ENCODE peak calls at places on chromosomes 4 and X, in four cellular contexts. P, T, F and Q are unnamed samples.

GRCh38 chr4:40378619-40379018 is 43.5 kb downstream of the CHRNA9 start:
- DNase-seq in P (no peak), F (no peak), T (no peak), Q (no peak)

GRCh38 chr4:76590847-76591281 is 155.8 kb downstream of the SHROOM3 start:
- DNase-seq in F (no peak), P (no peak), T (no peak), Q (no peak)

GRCh38 chrX:20317873-20318272 is 51.2 kb upstream of the RPS6KA3 start:
- DNase-seq in P (no peak), T (no peak), F (no peak), Q (no peak)

GRCh38 chr4:40121515-40121914 is 64.9 kb downstream of the N4BP2 start:
- DNase-seq in T (no peak), P (no peak), F (no peak), Q (peak)

GRCh38 chr4:185016101-185016940 is 2.0 kb upstream of the HELT start:
- DNase-seq in T (no peak), P (no peak), F (no peak), Q (no peak)

GRCh38 chr4:38985363-38986065 is 46.7 kb downstream of the TMEM156 start:
- DNase-seq in P (no peak), F (no peak), T (no peak), Q (no peak)

GRCh38 chr4:14247767-14248166 is 620.2 kb upstream of the BOD1L1 start:
- DNase-seq in P (no peak), F (no peak), T (no peak), Q (no peak)

GRCh38 chr4:80266267-80266901 is at the start of gene FGF5:
- DNase-seq in T (peak), P (no peak), F (no peak), Q (peak)

GRCh38 chrX:16826207-16826606 is 39.9 kb downstream of the TXLNG start:
- DNase-seq in T (no peak), P (no peak), F (no peak), Q (no peak)

GRCh38 chr4:7462509-7462971 is 27.8 kb upstream of the PSAPL1 start:
- DNase-seq in T (no peak), F (no peak), P (no peak), Q (no peak)

GRCh38 chrX:2677764-2678163 is 13.3 kb upstream of the CD99 start:
- DNase-seq in F (no peak), T (peak), P (no peak), Q (no peak)

GRCh38 chr4:138875886-138876608 is 139.5 kb upstream of the NOCT start:
- DNase-seq in P (no peak), T (no peak), F (no peak), Q (no peak)

GRCh38 chrX:50081282-50081955 is 119.4 kb downstream of the AKAP4 start:
- DNase-seq in P (no peak), F (no peak), T (peak), Q (peak)

GRCh38 chrX:53714580-53715335 is 28.2 kb upstream of the HUWE1 start:
- DNase-seq in T (no peak), F (peak), P (peak), Q (peak)

GRCh38 chr4:128461300-128462103 is 173.9 kb upstream of the PGRMC2 start:
- DNase-seq in F (no peak), T (no peak), P (no peak), Q (no peak)

GRCh38 chr4:27276322-27277073 is 415.9 kb downstream of the STIM2 start:
- DNase-seq in P (no peak), F (no peak), T (no peak), Q (no peak)

GRCh38 chrX:69060631-69061408 is 104.4 kb downstream of the PJA1 start:
- DNase-seq in T (peak), P (no peak), F (no peak), Q (no peak)

GRCh38 chrX:24870143-24870542 is 145.6 kb downstream of the ARX start:
- DNase-seq in P (no peak), T (no peak), F (no peak), Q (no peak)

GRCh38 chrX:9390121-9390520 is 74.7 kb upstream of the TBL1X start:
- DNase-seq in T (no peak), F (no peak), P (no peak), Q (no peak)

GRCh38 chrX:17553451-17553850 is 178.5 kb downstream of the NHS start:
- DNase-seq in T (no peak), F (no peak), P (no peak), Q (no peak)

GRCh38 chr4:141102367-141102766 is 30.9 kb downstream of the RNF150 start:
- DNase-seq in F (no peak), P (no peak), T (no peak), Q (no peak)

GRCh38 chrX:40009462-40009851 is 88.3 kb downstream of the BCOR start:
- DNase-seq in F (no peak), P (no peak), T (no peak), Q (no peak)

GRCh38 chr4:80221161-80221560 is 23.9 kb downstream of the PRDM8 start:
- DNase-seq in T (no peak), F (no peak), P (no peak), Q (no peak)

GRCh38 chr4:174835536-174835935 is 6.5 kb upstream of the GLRA3 start:
- DNase-seq in P (no peak), F (no peak), T (no peak), Q (no peak)

GRCh38 chr4:26081795-26082498 is 167.9 kb downstream of the SMIM20 start:
- DNase-seq in F (no peak), P (no peak), T (no peak), Q (no peak)

GRCh38 chrX:6909396-6909795 is 238.1 kb upstream of the STS start:
- DNase-seq in F (no peak), P (peak), T (no peak), Q (no peak)

GRCh38 chr4:30718889-30719252 is 1.3 kb upstream of the PCDH7 start:
- DNase-seq in T (no peak), P (no peak), F (no peak), Q (no peak)
- TF ChIP-seq CTCF in T (peak), P (no peak), F (no peak), Q (no peak)

GRCh38 chr4:186886759-186887158 is 163.1 kb upstream of the FAT1 start:
- DNase-seq in P (no peak), F (no peak), T (no peak), Q (no peak)

GRCh38 chr4:186882293-186882692 is 158.6 kb upstream of the FAT1 start:
- DNase-seq in F (no peak), T (no peak), P (no peak), Q (no peak)

GRCh38 chr4:186887211-186887785 is 163.6 kb upstream of the FAT1 start:
- DNase-seq in T (no peak), P (no peak), F (no peak), Q (no peak)

GRCh38 chr4:186881521-186882220 is 158.0 kb upstream of the FAT1 start:
- DNase-seq in P (no peak), T (no peak), F (no peak), Q (no peak)

GRCh38 chr4:186885289-186885688 is 161.6 kb upstream of the FAT1 start:
- DNase-seq in F (no peak), T (no peak), P (no peak), Q (no peak)
- TF ChIP-seq CTCF in F (no peak), T (no peak), P (no peak), Q (no peak)

GRCh38 chr4:4680243-4680642 is 138.4 kb upstream of the STX18 start:
- DNase-seq in F (no peak), T (no peak), P (no peak), Q (no peak)

GRCh38 chr4:4680758-4681157 is 138.9 kb upstream of the STX18 start:
- DNase-seq in T (no peak), P (no peak), F (no peak), Q (no peak)

GRCh38 chr4:4675051-4675581 is 133.3 kb upstream of the STX18 start:
- DNase-seq in T (no peak), F (no peak), P (no peak), Q (no peak)

GRCh38 chr4:4675636-4676035 is 133.8 kb upstream of the STX18 start:
- DNase-seq in P (no peak), F (no peak), T (no peak), Q (no peak)

DNA sequence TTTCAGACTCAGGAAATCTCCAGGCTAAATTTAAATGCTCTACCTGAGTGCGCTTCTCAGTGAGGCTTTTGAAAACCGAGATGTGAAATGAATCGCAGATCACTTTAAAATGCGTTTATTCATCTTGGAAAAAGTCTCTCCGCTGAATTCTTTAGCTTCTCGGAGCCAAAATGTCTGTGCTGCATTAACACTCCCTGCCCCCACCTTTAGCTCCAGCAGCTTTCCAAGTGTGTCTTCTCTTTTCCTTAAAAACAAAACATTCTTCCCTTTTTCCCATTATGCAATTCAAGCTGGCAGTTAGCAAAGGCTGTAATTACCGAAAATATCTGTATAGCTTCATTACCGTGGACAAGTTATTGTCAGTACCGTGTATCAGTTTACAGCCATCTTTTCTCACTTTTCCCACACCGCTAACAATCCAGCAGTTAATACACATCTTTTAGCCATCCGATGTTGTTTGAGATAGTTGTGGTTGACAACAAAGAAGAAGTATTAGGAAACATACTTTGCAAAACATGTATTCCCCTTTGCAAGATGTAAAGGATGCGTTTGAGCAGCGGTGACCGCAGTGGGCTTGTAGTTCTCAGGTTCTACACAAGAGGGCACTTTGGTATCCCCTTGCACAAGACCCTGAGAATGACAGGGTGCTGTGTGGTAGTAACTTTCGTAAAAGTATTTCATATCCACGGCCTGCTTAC is 136.1 kb upstream of the STX18 start:
- DNase-seq in T (no peak), F (no peak), P (peak), Q (peak)
- TF ChIP-seq CTCF in T (peak), F (no peak), P (peak), Q (peak)

GRCh38 chr4:54677416-54677815 is 19.7 kb downstream of the KIT start:
- DNase-seq in F (no peak), P (no peak), T (no peak), Q (no peak)
- TF ChIP-seq CTCF in F (no peak), P (no peak), T (no peak), Q (no peak)